ENCODE peak calls at places on chromosomes 12 and 14, in six cellular contexts. S is mesothelial cell of epicardium, W is prostate gland, V is MCF 10A, I is Peyer's patch, X is GM12864. K is an unnamed sample.

GRCh38 chr12:7100239-7100638 is 8.0 kb upstream of the C1R start:
- DNase-seq in I (peak), V (no peak), X (no peak), W (no peak), S (no peak), K (no peak)

GRCh38 chr12:6852651-6853354 is 853 bp downstream of the USP5 start:
- DNase-seq in W (no peak), I (peak), S (peak), X (no peak), V (peak), K (no peak)

GRCh38 chr14:94964181-94964580 is 193.1 kb downstream of the DICER1 start:
- DNase-seq in V (no peak), I (no peak), X (no peak), S (no peak), W (no peak), K (no peak)

GRCh38 chr14:24246765-24247212 is 4.4 kb upstream of the TINF2 start:
- DNase-seq in V (no peak), W (no peak), I (no peak), S (no peak), X (no peak), K (peak)

GRCh38 chr12:70559390-70559789 is 77.8 kb downstream of the PTPRB start:
- DNase-seq in S (no peak), V (no peak), X (no peak), I (no peak), W (no peak), K (no peak)

GRCh38 chr12:113420996-113421595 is 1.1 kb upstream of the SDSL start:
- DNase-seq in X (no peak), V (no peak), S (no peak), I (no peak), W (no peak), K (no peak)

GRCh38 chr14:64758711-64759554 is 54.7 kb downstream of the PLEKHG3 start:
- DNase-seq in V (peak), W (no peak), S (peak), I (no peak), X (no peak), K (no peak)

GRCh38 chr12:121866331-121866730 is 7.7 kb upstream of the HPD start:
- DNase-seq in S (no peak), X (no peak), W (no peak), I (no peak), V (no peak), K (no peak)

GRCh38 chr12:52813885-52814709 is at the start of gene KRT4:
- DNase-seq in X (no peak), W (peak), S (no peak), I (no peak), V (no peak), K (no peak)

GRCh38 chr14:30656190-30656632 is 34.1 kb downstream of the SCFD1 start:
- DNase-seq in S (no peak), I (peak), X (peak), W (peak), V (peak), K (no peak)

GRCh38 chr14:51666831-51667230 is 15.1 kb downstream of the FRMD6 start:
- DNase-seq in S (no peak), V (no peak), X (no peak), W (no peak), I (no peak), K (no peak)

GRCh38 chr12:72472350-72472749 is 200.2 kb downstream of the TRHDE start:
- DNase-seq in X (no peak), S (no peak), W (no peak), I (no peak), V (peak), K (no peak)
- TF ChIP-seq CTCF in X (peak), S (no peak), W (no peak), I (peak), V (peak), K (no peak)

GRCh38 chr12:23950775-23951391 is 1.4 kb upstream of the SOX5 start:
- DNase-seq in S (peak), I (peak), V (no peak), W (no peak), X (no peak), K (no peak)

GRCh38 chr12:23947395-23947794 is 2.1 kb downstream of the SOX5 start:
- DNase-seq in I (no peak), W (no peak), S (no peak), X (no peak), V (no peak), K (no peak)

GRCh38 chr12:23952071-23952470 is 2.6 kb upstream of the SOX5 start:
- DNase-seq in S (no peak), X (no peak), W (no peak), V (no peak), I (no peak), K (no peak)

GRCh38 chr12:23949212-23950010 is at the start of gene SOX5:
- DNase-seq in W (no peak), S (no peak), V (no peak), X (no peak), I (no peak), K (no peak)

GRCh38 chr12:23950011-23950774 is 723 bp upstream of the SOX5 start:
- DNase-seq in V (no peak), I (no peak), W (no peak), S (no peak), X (no peak), K (no peak)
- TF ChIP-seq CTCF in V (no peak), I (no peak), W (no peak), S (no peak), X (no peak), K (no peak)

GRCh38 chr14:96307434-96307833 is 51.4 kb downstream of the BDKRB1 start:
- DNase-seq in I (no peak), S (no peak), V (no peak), W (no peak), X (no peak), K (no peak)
- TF ChIP-seq CTCF in I (no peak), S (no peak), V (no peak), W (no peak), X (no peak), K (no peak)

GRCh38 chr14:71155743-71156142 is 248.5 kb downstream of the PCNX1 start:
- DNase-seq in X (no peak), I (no peak), W (no peak), S (no peak), V (no peak), K (no peak)

GRCh38 chr14:71148627-71149026 is 241.4 kb downstream of the PCNX1 start:
- DNase-seq in W (no peak), X (no peak), S (no peak), I (no peak), V (no peak), K (no peak)

GRCh38 chr14:71150737-71151136 is 243.5 kb downstream of the PCNX1 start:
- DNase-seq in X (no peak), V (no peak), S (no peak), W (no peak), I (no peak), K (no peak)
- TF ChIP-seq CTCF in X (no peak), V (no peak), S (no peak), W (no peak), I (no peak), K (no peak)